ENCODE peak calls at places on chromosomes 7 and 10, in six cellular contexts. H is HCT116, P is esophagus squamous epithelium, V is A673, N is cardiac muscle cell, M is kidney. W is an unnamed sample.

GRCh38 chr7:112723416-112723815 is 66.8 kb downstream of the TMEM168 start:
- DNase-seq in V (no peak), N (no peak), H (no peak), P (no peak), M (no peak), W (peak)

GRCh38 chr7:117834983-117835664 is 38.1 kb downstream of the CTTNBP2 start:
- DNase-seq in N (no peak), H (no peak), M (no peak), V (peak), P (no peak), W (no peak)

GRCh38 chr10:1359599-1359955 is 303.4 kb downstream of the WDR37 start:
- DNase-seq in V (no peak), H (no peak), M (no peak), P (no peak), N (no peak), W (no peak)

GRCh38 chr10:108970016-108970415 is 953.3 kb downstream of the XPNPEP1 start:
- DNase-seq in P (no peak), H (no peak), M (no peak), N (peak), V (peak), W (peak)

GRCh38 chr10:115117301-115117700 is 24.1 kb downstream of the ATRNL1 start:
- DNase-seq in N (no peak), H (no peak), M (no peak), V (no peak), P (no peak), W (peak)

GRCh38 chr10:79948976-79949722 is at the start of gene SFTPD:
- DNase-seq in M (no peak), H (no peak), P (no peak), N (peak), V (no peak), W (peak)

GRCh38 chr7:84232653-84233052 is 38.1 kb upstream of the SEMA3A start:
- DNase-seq in N (peak), P (no peak), M (no peak), H (no peak), V (no peak), W (peak)

GRCh38 chr10:127338391-127339108 is 142.2 kb upstream of the INSYN2A start:
- DNase-seq in P (no peak), H (no peak), V (peak), N (peak), M (no peak), W (peak)

GRCh38 chr10:119657725-119658124 is 6.5 kb downstream of the BAG3 start:
- DNase-seq in M (no peak), H (no peak), N (no peak), P (no peak), V (no peak), W (peak)

GRCh38 chr10:87850742-87851205 is 12.6 kb downstream of the KLLN start:
- DNase-seq in H (no peak), V (peak), M (no peak), P (no peak), N (peak), W (peak)

GRCh38 chr7:142800699-142801260 is 30.0 kb downstream of the PRSS2 start:
- DNase-seq in H (no peak), N (no peak), V (no peak), M (no peak), P (no peak), W (no peak)

DNA sequence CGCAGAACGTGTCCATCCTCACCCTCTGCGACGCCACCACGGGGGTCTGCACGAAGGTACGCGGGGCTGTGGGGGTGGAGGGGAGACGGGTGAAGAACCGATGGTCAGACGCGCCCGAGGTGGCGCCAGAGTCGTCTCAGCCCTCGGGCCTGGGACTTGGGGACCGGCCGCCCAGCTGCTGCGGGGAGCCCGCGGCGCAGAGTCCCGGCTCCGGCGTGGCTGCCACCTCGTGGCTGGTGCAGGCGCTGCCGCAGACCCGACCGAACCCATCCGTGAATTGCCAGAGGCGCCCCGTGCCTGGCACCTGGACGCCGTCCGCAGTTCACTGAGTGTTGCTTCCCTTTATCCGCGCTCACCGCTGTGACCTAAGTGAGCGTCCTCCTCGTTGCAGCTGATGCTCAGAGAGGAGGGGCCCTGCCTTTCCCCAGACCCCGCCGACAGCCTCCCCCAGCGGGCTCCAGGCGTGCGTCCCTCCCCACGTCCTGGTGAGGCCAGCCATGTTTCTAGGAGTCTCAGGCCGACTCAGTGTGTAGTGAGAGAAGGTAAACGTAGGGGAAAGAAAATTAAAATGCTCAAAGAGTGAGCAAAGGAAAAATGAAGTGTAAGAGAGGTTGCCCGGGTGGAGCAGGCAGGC is 208.7 kb downstream of the PAXIP1 start:
- DNase-seq in N (no peak), P (no peak), H (no peak), M (peak), V (peak), W (no peak)
- TF ChIP-seq CTCF in N (no peak), P (no peak), H (peak), M (no peak), V (peak), W (no peak)

GRCh38 chr7:154854836-154855235 is 148.1 kb downstream of the PAXIP1 start:
- DNase-seq in H (no peak), V (no peak), P (no peak), M (no peak), N (no peak), W (no peak)

GRCh38 chr7:154855366-154855765 is 147.6 kb downstream of the PAXIP1 start:
- DNase-seq in H (no peak), V (no peak), N (no peak), M (no peak), P (no peak), W (no peak)

GRCh38 chr7:154857728-154858681 is 144.9 kb downstream of the PAXIP1 start:
- DNase-seq in N (no peak), H (no peak), P (no peak), V (no peak), M (no peak), W (no peak)

GRCh38 chr7:154857240-154857639 is 145.7 kb downstream of the PAXIP1 start:
- DNase-seq in M (no peak), P (no peak), N (no peak), V (no peak), H (no peak), W (no peak)

DNA sequence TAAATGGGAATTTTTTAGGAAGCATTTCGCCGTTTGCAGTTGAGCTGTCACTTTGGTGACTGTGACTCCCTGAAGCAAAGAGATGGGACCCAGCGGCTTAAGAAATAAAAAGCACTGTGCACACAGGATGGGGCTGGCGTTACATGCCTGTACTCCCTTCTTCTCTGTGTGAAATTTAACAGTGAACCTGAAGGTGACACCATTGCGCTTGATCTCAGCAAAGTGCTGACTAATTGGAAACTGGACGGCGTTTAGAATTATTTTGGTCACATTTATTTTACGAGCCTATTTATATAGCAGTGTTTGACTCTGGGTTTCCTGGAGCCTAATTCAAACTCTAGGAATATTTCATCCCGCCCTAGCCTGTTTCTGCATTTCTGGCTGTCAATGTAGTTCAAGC is 146.2 kb downstream of the PAXIP1 start:
- DNase-seq in H (no peak), M (no peak), P (no peak), V (no peak), N (no peak), W (no peak)
- H3K4me3 ChIP-seq in H (no peak), M (no peak), P (no peak), V (no peak), N (no peak), W (no peak)

GRCh38 chr7:41232086-41232485 is 470.8 kb downstream of the INHBA start:
- DNase-seq in V (no peak), P (no peak), M (no peak), H (no peak), N (no peak), W (no peak)
- TF ChIP-seq CTCF in V (no peak), P (no peak), M (no peak), H (no peak), N (no peak), W (no peak)

GRCh38 chr10:113765910-113766309 is 14.4 kb downstream of the PLEKHS1 start:
- DNase-seq in P (no peak), H (no peak), N (no peak), M (no peak), V (no peak), W (no peak)

GRCh38 chr10:113775681-113776294 is 24.3 kb downstream of the PLEKHS1 start:
- DNase-seq in V (no peak), P (no peak), N (no peak), M (no peak), H (no peak), W (no peak)

GRCh38 chr10:113767222-113767621 is 15.7 kb downstream of the PLEKHS1 start:
- DNase-seq in H (no peak), N (no peak), V (no peak), M (no peak), P (no peak), W (no peak)

GRCh38 chr10:113764598-113764997 is 13.1 kb downstream of the PLEKHS1 start:
- DNase-seq in H (no peak), V (no peak), N (no peak), P (no peak), M (no peak), W (no peak)

GRCh38 chr10:113770346-113770745 is 18.9 kb downstream of the PLEKHS1 start:
- DNase-seq in H (no peak), V (no peak), M (no peak), P (no peak), N (no peak), W (no peak)
- H3K4me3 ChIP-seq in H (no peak), V (no peak), M (no peak), P (no peak), N (no peak), W (no peak)

GRCh38 chr10:62573929-62574328 is 199.8 kb downstream of the ZNF365 start:
- DNase-seq in N (no peak), V (no peak), M (no peak), P (no peak), H (no peak), W (no peak)

GRCh38 chr10:62582098-62582705 is 208.0 kb downstream of the ZNF365 start:
- DNase-seq in H (no peak), P (no peak), N (no peak), V (peak), M (no peak), W (peak)

GRCh38 chr10:62580396-62580795 is 206.2 kb downstream of the ZNF365 start:
- DNase-seq in V (no peak), P (no peak), H (no peak), N (peak), M (no peak), W (peak)

GRCh38 chr10:62581351-62581750 is 207.2 kb downstream of the ZNF365 start:
- DNase-seq in V (no peak), N (no peak), H (no peak), M (no peak), P (no peak), W (no peak)

DNA sequence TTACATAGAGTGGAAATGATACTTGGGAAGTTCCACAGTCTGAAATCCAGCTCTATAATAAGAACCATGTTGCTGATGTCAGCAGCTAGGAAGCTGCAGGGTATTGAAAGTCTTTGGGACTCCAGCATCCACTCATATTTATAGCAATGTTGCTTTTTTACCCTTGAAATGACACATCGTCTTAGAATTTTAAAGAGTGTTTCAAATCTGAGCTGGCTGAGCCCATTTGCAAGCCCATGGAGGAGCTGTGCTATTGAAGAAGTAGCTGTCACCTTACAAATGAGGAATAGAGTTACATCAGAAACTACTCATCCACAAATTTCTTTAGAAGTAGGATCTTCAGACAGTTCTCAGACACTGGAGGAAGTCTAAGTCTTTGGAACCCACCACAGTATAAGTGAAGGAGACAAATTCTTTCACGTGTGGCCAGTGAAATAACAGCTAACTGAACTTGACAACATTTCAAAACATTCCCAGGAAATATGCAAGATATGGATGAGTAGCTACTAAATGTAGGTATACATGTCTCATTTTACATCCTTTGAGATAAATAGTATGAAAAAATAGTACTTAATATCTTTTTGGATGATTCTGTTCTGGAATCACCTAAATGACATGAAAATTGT is 203.6 kb downstream of the ZNF365 start:
- DNase-seq in H (no peak), V (no peak), P (no peak), N (no peak), M (no peak), W (peak)
- TF ChIP-seq CTCF in H (no peak), V (no peak), P (no peak), N (no peak), M (no peak), W (no peak)

GRCh38 chr7:32023353-32023752 is 46.9 kb downstream of the PDE1C start:
- DNase-seq in N (no peak), P (no peak), V (no peak), M (no peak), H (no peak), W (no peak)
- H3K4me3 ChIP-seq in N (no peak), P (no peak), V (no peak), M (no peak), H (no peak), W (no peak)

GRCh38 chr7:134985894-134986362 is 380 bp upstream of the AGBL3 start:
- DNase-seq in P (no peak), V (no peak), M (no peak), H (no peak), N (no peak), W (no peak)
- TF ChIP-seq CTCF in P (no peak), V (no peak), M (no peak), H (no peak), N (no peak), W (no peak)

GRCh38 chr10:110528224-110528997 is 30.7 kb downstream of the DUSP5 start:
- DNase-seq in V (peak), H (no peak), N (peak), M (no peak), P (no peak), W (no peak)

GRCh38 chr10:110530131-110530831 is 32.6 kb downstream of the DUSP5 start:
- DNase-seq in M (peak), V (peak), N (peak), H (peak), P (no peak), W (peak)

GRCh38 chr10:110527731-110528171 is 30.0 kb downstream of the DUSP5 start:
- DNase-seq in P (no peak), M (no peak), H (no peak), V (no peak), N (peak), W (peak)

GRCh38 chr10:110531687-110532086 is 34.0 kb downstream of the DUSP5 start:
- DNase-seq in H (no peak), P (no peak), N (no peak), M (no peak), V (no peak), W (no peak)

DNA sequence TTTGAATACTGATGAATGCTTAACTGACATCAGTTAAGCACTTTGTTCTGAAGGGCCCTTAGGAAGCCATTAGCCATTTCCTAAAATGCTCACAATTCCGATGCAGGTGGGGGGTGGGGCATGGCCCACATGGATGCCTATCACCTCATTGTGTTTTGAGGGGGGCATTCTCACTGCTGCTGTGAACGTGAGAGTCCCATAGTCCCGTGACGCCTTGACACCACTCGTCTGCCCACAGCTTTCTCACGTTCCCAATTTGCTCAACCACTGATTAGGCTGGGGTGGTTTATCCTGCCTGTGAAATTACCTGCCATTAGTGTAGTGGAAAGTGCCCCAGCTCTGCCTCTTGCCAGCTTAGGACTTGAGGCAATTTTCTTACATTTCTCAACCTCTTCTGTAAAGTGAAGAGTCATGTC is 31.9 kb downstream of the DUSP5 start:
- DNase-seq in P (no peak), H (no peak), M (no peak), N (no peak), V (peak), W (no peak)
- H3K4me3 ChIP-seq in P (no peak), H (peak), M (no peak), N (no peak), V (no peak), W (no peak)

GRCh38 chr10:106714734-106715368 is 449.7 kb downstream of the SORCS1 start:
- DNase-seq in P (no peak), V (peak), H (no peak), M (no peak), N (no peak), W (no peak)

GRCh38 chr10:106716375-106716774 is 448.1 kb downstream of the SORCS1 start:
- DNase-seq in P (no peak), N (no peak), V (no peak), M (no peak), H (no peak), W (no peak)

GRCh38 chr10:106711313-106711906 is 453.1 kb downstream of the SORCS1 start:
- DNase-seq in N (peak), V (peak), P (no peak), H (peak), M (no peak), W (no peak)

GRCh38 chr10:106713846-106714245 is 450.7 kb downstream of the SORCS1 start:
- DNase-seq in M (no peak), P (no peak), N (no peak), V (no peak), H (no peak), W (no peak)

GRCh38 chr10:106712988-106713387 is 451.5 kb downstream of the SORCS1 start:
- DNase-seq in V (no peak), P (no peak), H (no peak), M (no peak), N (no peak), W (no peak)
- TF ChIP-seq CTCF in V (no peak), P (no peak), H (no peak), M (no peak), N (no peak), W (no peak)

W was measured in fibroblast of villous mesenchyme.